ENCODE peak calls at places on chromosomes 16 and 17, in eight cellular contexts. K is esophagus muscularis mucosa, Q is ovary, G is GM12878, M is tibial nerve, U is stomach, Z is sigmoid colon, L is K562. B is an unnamed sample.

GRCh38 chr16:17246577-17246885 is 224.2 kb downstream of the XYLT1 start:
- DNase-seq in K (no peak), Q (no peak), G (no peak), M (no peak), U (no peak), Z (no peak), L (no peak), B (no peak)

GRCh38 chr17:602436-602835 is 112.2 kb downstream of the VPS53 start:
- DNase-seq in K (no peak), Q (no peak), G (no peak), M (no peak), U (no peak), Z (no peak), L (no peak), B (no peak)

GRCh38 chr16:65773319-65773874 is 593.1 kb upstream of the CDH5 start:
- DNase-seq in K (no peak), Q (no peak), G (no peak), M (no peak), U (no peak), Z (no peak), L (no peak), B (no peak)

GRCh38 chr17:79702071-79702470 is 28.7 kb upstream of the ENPP7 start:
- DNase-seq in K (no peak), Q (no peak), G (no peak), M (no peak), U (no peak), Z (no peak), L (no peak), B (no peak)

GRCh38 chr17:64025732-64026294 is 5.4 kb upstream of the ICAM2 start:
- DNase-seq in K (no peak), Q (peak; percentile 58), G (peak; percentile 55), M (peak; percentile 61), U (peak; percentile 80), Z (peak; percentile 84), L (peak; percentile 86), B (peak; percentile 87)

GRCh38 chr17:80257716-80258213 is 2.9 kb upstream of the RNF213 start:
- DNase-seq in K (no peak), Q (no peak), G (no peak), M (no peak), U (no peak), Z (no peak), L (no peak), B (peak; percentile 68)

GRCh38 chr16:67249762-67250327 is 1.1 kb downstream of the SLC9A5 start:
- DNase-seq in K (no peak), Q (no peak), G (no peak), M (no peak), U (no peak), Z (peak; percentile 50), L (no peak), B (no peak)

GRCh38 chr16:23357761-23358290 is 55.7 kb downstream of the SCNN1B start:
- DNase-seq in K (no peak), Q (no peak), G (no peak), M (no peak), U (no peak), Z (peak; percentile 35), L (no peak), B (peak; percentile 42)

GRCh38 chr17:63434951-63435571 is 11.0 kb downstream of the CYB561 start:
- DNase-seq in K (no peak), Q (no peak), G (no peak), M (no peak), U (peak; percentile 96), Z (peak; percentile 81), L (no peak), B (peak; percentile 83)

GRCh38 chr17:1109606-1110523 is 69.9 kb downstream of the ABR start:
- DNase-seq in K (no peak), Q (no peak), G (no peak), M (no peak), U (peak; percentile 62), Z (no peak), L (no peak), B (peak; percentile 91)

GRCh38 chr16:48143816-48144215 is 12.0 kb downstream of the ABCC12 start:
- DNase-seq in K (no peak), Q (no peak), G (no peak), M (no peak), U (no peak), Z (no peak), L (no peak), B (no peak)
- TF ChIP-seq EP300 in K (no peak), Q (no peak), G (no peak), M (no peak), U (no peak), Z (no peak), L (no peak), B (no peak)

GRCh38 chr17:36937961-36938565 is 788 bp downstream of the LHX1 start:
- DNase-seq in K (no peak), Q (no peak), G (no peak), M (no peak), U (no peak), Z (no peak), L (no peak), B (no peak)
- H3K27me3 ChIP-seq in K (peaks cover 41% of the 10 kb centered on the region), Q (peaks cover 24% of the 10 kb centered on the region), G (peaks cover 74% of the 10 kb centered on the region), M (peaks cover 4% of the 10 kb centered on the region), U (peaks cover 100% of the 10 kb centered on the region), Z (peaks cover 98% of the 10 kb centered on the region), L (peaks cover 73% of the 10 kb centered on the region), B (peaks cover 100% of the 10 kb centered on the region)

GRCh38 chr16:20803561-20804214 is 2.6 kb downstream of the ERI2 start:
- DNase-seq in K (no peak), Q (no peak), G (no peak), M (no peak), U (no peak), Z (no peak), L (no peak), B (no peak)
- TF ChIP-seq POLR2A in K (no peak), Q (no peak), G (no peak), M (no peak), U (no peak), Z (no peak), L (no peak), B (no peak)

DNA sequence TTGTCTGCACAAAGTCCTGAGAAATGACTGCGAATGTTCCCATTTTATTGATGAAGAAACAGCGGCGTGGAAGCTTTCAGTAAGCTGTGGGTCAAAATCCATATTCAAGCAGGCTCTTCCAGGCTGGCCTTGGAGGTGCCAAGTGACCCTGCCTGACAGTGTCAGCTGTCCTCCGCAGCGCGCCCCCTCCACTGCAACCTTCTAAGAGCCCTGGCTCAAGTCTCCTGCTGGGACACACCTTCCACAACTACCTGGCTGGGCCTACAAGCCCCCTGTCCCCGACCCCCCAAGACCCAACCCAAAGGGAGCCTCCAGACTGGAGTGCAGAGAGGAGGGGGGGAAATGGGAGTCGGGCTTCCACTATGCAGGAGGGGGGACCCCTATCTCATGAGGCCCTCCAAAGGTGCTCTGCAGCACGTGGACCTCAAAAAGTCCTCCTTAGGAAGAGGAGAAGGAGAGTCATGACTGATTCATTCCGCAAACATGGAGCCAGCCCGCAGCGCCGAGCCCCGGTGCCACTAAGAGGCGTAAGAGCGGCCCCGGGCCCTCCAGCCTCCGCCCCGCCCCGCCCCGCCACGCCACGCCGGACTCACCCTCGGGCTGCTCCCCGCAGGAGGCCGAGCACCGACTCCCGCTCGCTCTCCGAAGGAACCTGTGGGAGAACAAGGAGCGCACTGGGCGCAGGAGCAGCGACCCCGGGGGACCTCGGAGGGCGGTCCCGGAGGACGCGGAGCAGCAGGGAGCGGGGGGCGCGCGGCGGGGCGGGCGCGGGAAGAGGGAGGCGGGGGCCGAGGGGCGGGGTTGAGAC is 574 bp downstream of the MPP3 start:
- DNase-seq in K (no peak), Q (peak; percentile 32), G (no peak), M (peak; percentile 22), U (peak; percentile 69), Z (peak; percentile 79), L (no peak), B (peak; percentile 62)
- TF ChIP-seq EP300 in K (no peak), Q (no peak), G (no peak), M (no peak), U (no peak), Z (no peak), L (no peak), B (no peak)

GRCh38 chr16:5504028-5504758 is 406.6 kb upstream of the EEF2KMT start:
- DNase-seq in K (no peak), Q (no peak), G (no peak), M (no peak), U (peak; percentile 58), Z (peak; percentile 72), L (no peak), B (no peak)

GRCh38 chr16:5502467-5502869 is 404.9 kb upstream of the EEF2KMT start:
- DNase-seq in K (no peak), Q (no peak), G (no peak), M (no peak), U (no peak), Z (no peak), L (peak; percentile 37), B (peak; percentile 10)

GRCh38 chr16:5506021-5506420 is 408.4 kb upstream of the EEF2KMT start:
- DNase-seq in K (no peak), Q (no peak), G (no peak), M (no peak), U (no peak), Z (no peak), L (no peak), B (no peak)

GRCh38 chr16:5502944-5503343 is 405.3 kb upstream of the EEF2KMT start:
- DNase-seq in K (no peak), Q (no peak), G (no peak), M (no peak), U (no peak), Z (no peak), L (no peak), B (no peak)

GRCh38 chr16:5505093-5505887 is 407.7 kb upstream of the EEF2KMT start:
- DNase-seq in K (no peak), Q (no peak), G (no peak), M (no peak), U (no peak), Z (no peak), L (no peak), B (no peak)
- H3K27me3 ChIP-seq in K (no peaks in the 10 kb centered on the region), Q (no peaks in the 10 kb centered on the region), G (no peaks in the 10 kb centered on the region), M (no peaks in the 10 kb centered on the region), U (no peaks in the 10 kb centered on the region), Z (no peaks in the 10 kb centered on the region), L (no peaks in the 10 kb centered on the region), B (no peaks in the 10 kb centered on the region)

DNA sequence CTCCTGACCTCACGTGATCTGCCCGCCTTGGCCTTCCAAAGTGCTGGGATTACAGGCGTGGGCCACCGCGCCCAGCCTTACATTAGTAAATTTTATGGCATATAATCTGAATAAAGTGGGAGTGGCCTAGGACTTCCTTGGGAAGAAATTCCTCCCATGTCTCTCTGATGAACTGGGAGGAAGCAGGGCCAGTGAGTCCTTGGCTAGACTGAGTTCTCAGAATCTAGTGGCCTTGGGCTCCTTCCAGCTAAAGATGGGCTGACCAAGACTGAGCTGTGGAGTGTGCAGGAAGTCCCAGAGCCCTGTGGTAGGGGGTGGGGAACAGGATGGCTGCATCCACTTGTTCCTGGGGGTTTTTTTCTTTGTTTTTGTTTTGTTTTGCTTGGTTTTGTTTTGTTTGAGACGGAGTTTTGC is 10.0 kb upstream of the NAGLU start:
- DNase-seq in K (no peak), Q (peak; percentile 62), G (no peak), M (no peak), U (no peak), Z (peak; percentile 59), L (no peak), B (peak; percentile 49)
- TF ChIP-seq POLR2A in K (no peak), Q (no peak), G (no peak), M (no peak), U (no peak), Z (no peak), L (no peak), B (no peak)